ENCODE peak calls at places on chromosome 12, in six cellular contexts. S is kidney, P is IMR-90, Y is OCI-LY7, F is fibroblast of lung, H is lower lobe of right lung. Z is an unnamed sample.

GRCh38 chr12:130498589-130499385 is 161.1 kb downstream of the PIWIL1 start:
- DNase-seq in Y (no peak), S (no peak), F (no peak), H (no peak), P (no peak), Z (no peak)

GRCh38 chr12:121753844-121754264 is 39.6 kb downstream of the RHOF start:
- DNase-seq in Y (no peak), F (no peak), P (no peak), S (peak), H (peak), Z (no peak)

GRCh38 chr12:182381-182883 is 31.5 kb downstream of the SLC6A12 start:
- DNase-seq in Y (no peak), H (peak), P (peak), F (peak), S (no peak), Z (peak)

GRCh38 chr12:92010368-92010767 is 135.3 kb downstream of the BTG1 start:
- DNase-seq in H (no peak), F (no peak), P (no peak), S (no peak), Y (no peak), Z (no peak)

GRCh38 chr12:71873821-71874220 is 34.3 kb downstream of the TBC1D15 start:
- DNase-seq in S (no peak), Y (no peak), H (no peak), F (no peak), P (no peak), Z (no peak)

GRCh38 chr12:105706973-105707334 is 376.5 kb downstream of the C12orf75 start:
- DNase-seq in S (no peak), P (no peak), Y (no peak), H (no peak), F (no peak), Z (no peak)

GRCh38 chr12:48973992-48974673 is 2.6 kb upstream of the WNT10B start:
- DNase-seq in P (peak), Y (no peak), S (no peak), H (peak), F (peak), Z (no peak)

GRCh38 chr12:85448548-85449139 is 168.6 kb downstream of the ALX1 start:
- DNase-seq in S (no peak), Y (peak), P (peak), F (no peak), H (no peak), Z (no peak)

GRCh38 chr12:108097160-108097911 is 31.8 kb upstream of the WSCD2 start:
- DNase-seq in H (no peak), Y (no peak), P (no peak), F (no peak), S (no peak), Z (no peak)

GRCh38 chr12:109868182-109869051 is 11.9 kb downstream of the GLTP start:
- DNase-seq in Y (no peak), H (no peak), F (no peak), P (no peak), S (no peak), Z (no peak)

GRCh38 chr12:27711957-27712356 is 1.3 kb downstream of the MRPS35 start:
- DNase-seq in P (no peak), S (no peak), Y (no peak), H (no peak), F (no peak), Z (no peak)

GRCh38 chr12:85979641-85980040 is 105.5 kb downstream of the NTS start:
- DNase-seq in P (no peak), H (no peak), S (no peak), F (no peak), Y (no peak), Z (no peak)

GRCh38 chr12:87217486-87217885 is 811.7 kb downstream of the C12orf50 start:
- DNase-seq in H (no peak), F (peak), Y (no peak), P (peak), S (no peak), Z (no peak)

GRCh38 chr12:85658236-85658635 is 178.0 kb downstream of the RASSF9 start:
- DNase-seq in S (no peak), F (no peak), P (no peak), Y (no peak), H (no peak), Z (no peak)

GRCh38 chr12:96132819-96133218 is 61.4 kb upstream of the ELK3 start:
- DNase-seq in Y (no peak), S (no peak), F (no peak), H (no peak), P (no peak), Z (no peak)

GRCh38 chr12:1852076-1852475 is 31.7 kb downstream of the LRTM2 start:
- DNase-seq in S (no peak), P (no peak), Y (no peak), H (no peak), F (no peak), Z (no peak)

GRCh38 chr12:26011099-26011498 is 52.6 kb downstream of the RASSF8 start:
- DNase-seq in Y (no peak), H (no peak), P (peak), F (peak), S (no peak), Z (peak)

GRCh38 chr12:127284021-127284420 is 982.9 kb upstream of the TMEM132C start:
- DNase-seq in F (peak), Y (no peak), H (no peak), S (no peak), P (peak), Z (no peak)
- H3K27ac ChIP-seq in F (peak), Y (no peak), H (no peak), S (no peak), P (peak), Z (peak)

DNA sequence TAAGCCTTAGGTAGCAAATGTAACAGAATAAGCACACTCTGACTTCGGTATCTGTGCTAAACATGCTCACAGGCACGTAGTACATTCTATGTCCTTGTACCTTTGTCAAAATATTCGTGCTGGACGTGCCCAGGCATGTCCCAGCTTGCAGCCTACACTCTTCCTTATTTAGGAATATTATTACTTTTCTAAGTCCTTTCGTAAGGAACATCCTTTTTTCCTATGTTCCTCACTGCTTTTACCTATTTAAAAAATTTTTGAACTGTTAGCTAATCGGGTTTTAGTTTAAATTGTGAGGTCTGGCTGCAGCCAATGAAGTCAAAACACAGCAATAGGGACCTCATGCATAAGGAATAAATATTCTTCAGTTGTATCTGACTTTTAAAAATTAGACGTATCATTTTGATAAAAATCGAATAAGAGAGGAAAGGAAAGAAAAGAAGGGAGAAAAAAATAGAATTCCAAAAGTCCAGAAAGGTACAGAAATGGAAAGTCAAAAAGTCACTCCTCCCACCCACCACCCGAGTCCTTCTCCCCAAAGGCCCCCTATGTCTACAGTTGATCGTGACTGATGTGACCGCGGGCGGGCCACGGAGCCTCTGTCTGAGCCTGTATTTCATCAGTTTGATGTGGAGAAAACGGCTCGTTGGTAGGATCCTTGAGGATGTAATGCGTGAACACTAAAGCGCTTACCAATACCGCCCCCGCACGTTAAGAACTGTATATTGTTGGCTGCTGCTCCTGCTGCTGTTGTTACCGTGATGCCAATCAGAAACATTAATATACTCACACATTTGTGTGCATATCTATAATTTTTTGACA is 24.4 kb upstream of the UBC start:
- DNase-seq in P (peak), H (no peak), F (peak), S (peak), Y (peak), Z (no peak)
- TF ChIP-seq CTCF in P (peak), H (peak), F (peak), S (peak), Y (peak), Z (peak)

GRCh38 chr12:16603265-16603915 is 2.6 kb downstream of the LMO3 start:
- DNase-seq in S (no peak), Y (no peak), F (no peak), P (no peak), H (no peak), Z (no peak)
- H3K4me3 ChIP-seq in S (no peak), Y (peak), F (no peak), P (no peak), H (peak), Z (no peak)

GRCh38 chr12:20577054-20577453 is 118.1 kb upstream of the SLCO1C1 start:
- DNase-seq in S (no peak), Y (no peak), H (no peak), F (no peak), P (no peak), Z (no peak)

GRCh38 chr12:20576528-20576927 is 118.6 kb upstream of the SLCO1C1 start:
- DNase-seq in S (no peak), F (no peak), H (no peak), P (no peak), Y (no peak), Z (no peak)

GRCh38 chr12:20572451-20572850 is 122.7 kb upstream of the SLCO1C1 start:
- DNase-seq in S (no peak), F (no peak), Y (no peak), P (no peak), H (no peak), Z (no peak)

DNA sequence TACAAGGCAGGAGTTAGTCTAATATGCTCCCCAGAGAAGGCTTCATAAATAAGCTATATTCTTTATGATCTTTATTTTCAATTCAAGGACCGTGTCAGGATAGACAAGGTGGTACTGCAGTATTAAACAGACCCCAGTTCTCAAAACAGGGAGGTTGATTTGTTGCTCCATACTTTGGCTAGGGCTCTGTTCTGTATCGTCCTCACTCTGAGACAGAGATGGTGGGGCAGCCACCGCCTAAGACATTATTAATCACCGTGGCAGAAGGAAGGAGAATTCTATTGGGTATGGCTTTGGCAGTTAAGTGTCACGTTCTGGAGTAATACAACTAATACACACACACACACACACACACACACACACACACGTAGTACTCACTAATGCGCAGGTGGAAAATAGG is 117.0 kb upstream of the SLCO1C1 start:
- DNase-seq in S (no peak), Y (no peak), P (no peak), F (no peak), H (no peak), Z (no peak)
- H3K27ac ChIP-seq in S (no peak), Y (no peak), P (no peak), F (no peak), H (no peak), Z (no peak)

GRCh38 chr12:47438175-47438574 is 267.7 kb downstream of the RPAP3 start:
- DNase-seq in Y (no peak), H (no peak), F (no peak), S (no peak), P (no peak), Z (no peak)
- TF ChIP-seq CTCF in Y (no peak), H (no peak), F (no peak), S (no peak), P (no peak), Z (no peak)

DNA sequence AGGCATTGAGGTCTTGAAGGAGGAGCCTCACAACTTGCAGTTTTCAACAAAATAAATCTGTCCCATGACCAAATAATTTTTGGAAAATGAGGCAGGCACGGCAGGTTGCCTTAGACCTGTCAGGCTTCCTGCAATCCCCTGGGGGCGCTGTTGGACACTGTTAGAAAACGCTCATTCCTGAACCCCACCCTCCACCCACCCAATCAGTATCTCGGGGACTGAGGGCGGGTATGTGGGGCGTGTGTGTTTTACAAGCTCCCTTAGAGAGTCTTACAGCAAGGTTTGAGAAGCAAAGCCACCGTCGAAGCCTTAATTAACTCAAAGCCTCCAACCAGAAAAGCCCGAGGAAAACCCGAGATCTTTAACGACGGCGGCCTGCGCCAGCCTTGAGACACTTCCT is 122.8 kb downstream of the GLT1D1 start:
- DNase-seq in Y (peak), H (peak), F (no peak), S (no peak), P (no peak), Z (no peak)
- H3K4me3 ChIP-seq in Y (no peak), H (no peak), F (no peak), S (no peak), P (no peak), Z (no peak)

DNA sequence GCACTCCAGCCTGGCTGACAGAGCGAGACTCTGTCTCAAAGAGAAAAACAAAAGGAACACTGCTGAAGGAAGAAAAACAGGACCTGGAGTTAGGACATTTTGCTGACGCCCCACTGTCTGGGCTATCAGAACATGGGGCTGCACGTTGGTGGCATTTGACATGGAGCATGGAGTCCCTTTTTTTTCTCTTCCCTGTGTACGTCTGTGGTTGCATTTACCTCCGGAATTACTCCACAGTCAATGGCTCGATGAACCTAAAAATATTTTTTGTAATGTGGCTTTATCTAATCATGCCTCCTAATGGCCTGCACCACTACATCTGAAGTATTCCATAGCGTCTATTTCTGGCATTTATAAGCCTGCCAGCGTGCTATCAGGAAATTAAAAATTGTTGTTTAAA is 30.7 kb downstream of the TESC start:
- DNase-seq in H (no peak), S (no peak), F (no peak), P (no peak), Y (no peak), Z (no peak)
- H3K27ac ChIP-seq in H (no peak), S (no peak), F (no peak), P (no peak), Y (no peak), Z (no peak)

Z was measured in AG04450.